ENCODE peak calls at places on chromosome 4, in four cellular contexts. O is small intestine, W is lower lobe of right lung, U is A673. Q is an unnamed sample.
A peak's percentile ranks its signal among the peaks of the same experiment; 100 is the strongest.

GRCh38 chr4:93764647-93765246 is 63.8 kb upstream of the ATOH1 start:
- DNase-seq in W (no peak), O (peak; percentile 68), U (peak; percentile 44), Q (no peak)

GRCh38 chr4:71130827-71131603 is 137.6 kb downstream of the DCK start:
- DNase-seq in O (peak; percentile 45), W (no peak), U (peak; percentile 3), Q (no peak)

GRCh38 chr4:51866835-51867234 is 23.9 kb downstream of the DCUN1D4 start:
- DNase-seq in W (no peak), U (no peak), O (no peak), Q (no peak)

GRCh38 chr4:20565075-20565721 is 135.1 kb upstream of the PACRGL start:
- DNase-seq in W (no peak), O (no peak), U (peak; percentile 62), Q (no peak)

GRCh38 chr4:119834901-119835300 is 206.3 kb upstream of the PDE5A start:
- DNase-seq in O (no peak), W (no peak), U (no peak), Q (no peak)

GRCh38 chr4:681736-682451 is 7.1 kb downstream of the SLC49A3 start:
- DNase-seq in U (no peak), W (peak; percentile 80), O (peak; percentile 76), Q (peak; percentile 75)

GRCh38 chr4:42750091-42750490 is 93.2 kb upstream of the ATP8A1 start:
- DNase-seq in O (peak; percentile 30), U (no peak), W (no peak), Q (peak; percentile 52)

GRCh38 chr4:6150046-6150735 is 50.2 kb downstream of the JAKMIP1 start:
- DNase-seq in U (no peak), O (no peak), W (no peak), Q (no peak)

GRCh38 chr4:7392438-7393374 is 42.0 kb downstream of the PSAPL1 start:
- DNase-seq in W (peak; percentile 41), O (no peak), U (no peak), Q (peak; percentile 54)

GRCh38 chr4:142350886-142351285 is 495.2 kb downstream of the INPP4B start:
- DNase-seq in U (no peak), O (peak; percentile 39), W (no peak), Q (no peak)

GRCh38 chr4:152255437-152255836 is 280.5 kb downstream of the FBXW7 start:
- DNase-seq in U (peak; percentile 78), W (no peak), O (no peak), Q (no peak)

GRCh38 chr4:136412708-136413107 is 1119.6 kb downstream of the PCDH18 start:
- DNase-seq in O (no peak), U (no peak), W (no peak), Q (no peak)

GRCh38 chr4:121053601-121054143 is 18.7 kb downstream of the NDNF start:
- DNase-seq in O (no peak), W (no peak), U (peak; percentile 93), Q (no peak)

GRCh38 chr4:98572697-98573096 is 85.7 kb downstream of the TSPAN5 start:
- DNase-seq in U (no peak), W (no peak), O (peak; percentile 5), Q (no peak)

GRCh38 chr4:141636771-141637460 is 533 bp downstream of the IL15 start:
- DNase-seq in U (peak; percentile 32), O (peak; percentile 63), W (peak; percentile 65), Q (peak; percentile 79)

GRCh38 chr4:119729815-119730643 is 101.4 kb upstream of the PDE5A start:
- DNase-seq in U (no peak), O (peak; percentile 30), W (no peak), Q (no peak)

GRCh38 chr4:38803833-38804653 is 548 bp downstream of the TLR1 start:
- DNase-seq in U (no peak), W (no peak), O (peak; percentile 31), Q (no peak)

GRCh38 chr4:155999743-156000142 is 46.1 kb upstream of the CTSO start:
- DNase-seq in O (no peak), U (peak; percentile 26), W (no peak), Q (peak; percentile 91)

GRCh38 chr4:55635760-55636621 is at the start of gene NMU:
- DNase-seq in U (no peak), W (peak; percentile 78), O (peak; percentile 13), Q (peak; percentile 85)

GRCh38 chr4:121707344-121707743 is 10.6 kb upstream of the ANXA5 start:
- DNase-seq in O (no peak), W (no peak), U (no peak), Q (no peak)

GRCh38 chr4:76087007-76087769 is 12.7 kb downstream of the ART3 start:
- DNase-seq in O (peak; percentile 75), U (peak; percentile 70), W (no peak), Q (peak; percentile 85)

GRCh38 chr4:7324651-7325121 is 110.0 kb downstream of the PSAPL1 start:
- DNase-seq in W (peak; percentile 35), U (no peak), O (no peak), Q (peak; percentile 62)

GRCh38 chr4:86891785-86892638 is at the start of gene C4orf36:
- DNase-seq in U (peak; percentile 80), W (peak; percentile 88), O (peak; percentile 61), Q (peak; percentile 94)

GRCh38 chr4:2269618-2270163 is 7.8 kb upstream of the MXD4 start:
- DNase-seq in W (no peak), O (no peak), U (no peak), Q (no peak)

GRCh38 chr4:65834707-65835106 is 164.4 kb upstream of the EPHA5 start:
- DNase-seq in U (no peak), W (no peak), O (no peak), Q (no peak)

GRCh38 chr4:119638359-119638758 is 9.8 kb upstream of the PDE5A start:
- DNase-seq in O (no peak), U (no peak), W (no peak), Q (no peak)

GRCh38 chr4:24243641-24244040 is 340.7 kb downstream of the DHX15 start:
- DNase-seq in W (no peak), O (no peak), U (no peak), Q (no peak)
- H3K27ac ChIP-seq in W (no peak overlapping the region), O (no peak overlapping the region), U (no peak overlapping the region), Q (no peak overlapping the region)

DNA sequence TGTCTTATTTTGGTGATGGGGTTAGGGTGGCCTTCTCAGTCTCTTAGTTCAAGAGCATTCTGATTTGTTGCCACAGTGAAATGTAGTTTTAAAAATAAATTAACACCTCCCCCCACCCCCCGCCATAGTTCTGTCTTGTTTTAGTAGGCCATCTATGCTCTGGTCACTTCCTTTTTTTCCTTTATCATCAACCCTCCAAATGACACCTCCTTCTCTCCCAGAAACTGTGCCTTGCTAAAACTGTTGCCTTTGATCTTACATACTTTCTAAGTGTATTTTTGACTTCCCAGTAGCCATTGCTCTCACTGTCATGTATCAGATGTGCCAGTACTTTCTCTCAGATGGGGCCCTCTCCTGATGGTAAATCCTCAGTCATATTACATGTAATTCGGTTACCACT is 14.5 kb upstream of the NDUFC1 start:
- DNase-seq in W (no peak), O (no peak), U (no peak), Q (no peak)
- H3K27ac ChIP-seq in W (no peak overlapping the region), O (no peak overlapping the region), U (no peak overlapping the region), Q (no peak overlapping the region)

GRCh38 chr4:158837527-158838141 is 68.8 kb downstream of the FNIP2 start:
- DNase-seq in W (no peak), O (peak; percentile 65), U (no peak), Q (no peak)
- H3K27ac ChIP-seq in W (no peak overlapping the region), O (no peak overlapping the region), U (no peak overlapping the region), Q (no peak overlapping the region)

GRCh38 chr4:84937381-84937977 is 29.0 kb downstream of the WDFY3 start:
- DNase-seq in W (no peak), O (no peak), U (no peak), Q (no peak)
- H3K27ac ChIP-seq in W (no peak overlapping the region), O (no peak overlapping the region), U (no peak overlapping the region), Q (no peak overlapping the region)

Q was measured in endodermal cell.